ENCODE peak calls at places on chromosomes 11 and 22, in six cellular contexts. O is Calu3; W is CD4-positive, alpha-beta T cell; J is left ventricle myocardium inferior; H is heart right ventricle; F is AG04450. S is an unnamed sample.

GRCh38 chr11:44340656-44341055 is 30.7 kb upstream of the ALX4 start:
- DNase-seq in O (no peak), W (no peak), J (no peak), H (no peak), F (no peak), S (no peak)

GRCh38 chr11:46296520-46297448 is 19.3 kb downstream of the CREB3L1 start:
- DNase-seq in O (peak; percentile 64), W (no peak), J (peak; percentile 57), H (peak; percentile 61), F (peak; percentile 92), S (no peak)

GRCh38 chr11:19258651-19259230 is 18.0 kb upstream of the E2F8 start:
- DNase-seq in O (no peak), W (no peak), J (no peak), H (no peak), F (no peak), S (no peak)

GRCh38 chr22:23054531-23055257 is 15.6 kb upstream of the GNAZ start:
- DNase-seq in O (no peak), W (no peak), J (no peak), H (no peak), F (no peak), S (no peak)

GRCh38 chr11:16606784-16607674 is 131.4 kb upstream of the C11orf58 start:
- DNase-seq in O (peak; percentile 62), W (no peak), J (peak; percentile 68), H (peak; percentile 70), F (no peak), S (no peak)

GRCh38 chr11:8201524-8202365 is 32.9 kb upstream of the RIC3 start:
- DNase-seq in O (no peak), W (no peak), J (no peak), H (no peak), F (no peak), S (no peak)

GRCh38 chr11:126355926-126356897 is 726 bp downstream of the ST3GAL4 start:
- DNase-seq in O (no peak), W (no peak), J (peak; percentile 55), H (no peak), F (no peak), S (no peak)

GRCh38 chr11:130162733-130163132 is 3.2 kb downstream of the ST14 start:
- DNase-seq in O (no peak), W (no peak), J (no peak), H (no peak), F (no peak), S (no peak)

GRCh38 chr11:27020736-27021135 is 19.9 kb upstream of the BBOX1 start:
- DNase-seq in O (no peak), W (no peak), J (no peak), H (no peak), F (no peak), S (peak; percentile 6)

GRCh38 chr11:62923634-62924411 is 2.7 kb upstream of the CHRM1 start:
- DNase-seq in O (peak; percentile 17), W (no peak), J (no peak), H (no peak), F (no peak), S (no peak)

GRCh38 chr11:26276798-26277424 is 55.0 kb upstream of the ANO3 start:
- DNase-seq in O (peak; percentile 63), W (peak; percentile 16), J (peak; percentile 20), H (peak; percentile 28), F (peak; percentile 20), S (peak; percentile 40)

GRCh38 chr11:563066-563811 is 2.5 kb downstream of the RASSF7 start:
- DNase-seq in O (no peak), W (no peak), J (no peak), H (no peak), F (no peak), S (no peak)

GRCh38 chr11:78419327-78419726 is 1.7 kb upstream of the GAB2 start:
- DNase-seq in O (no peak), W (no peak), J (peak; percentile 29), H (peak; percentile 44), F (peak; percentile 96), S (no peak)

GRCh38 chr11:42802211-42802918 is 509.4 kb upstream of the API5 start:
- DNase-seq in O (no peak), W (no peak), J (no peak), H (no peak), F (no peak), S (no peak)

GRCh38 chr11:27839226-27839913 is 139.1 kb upstream of the BDNF start:
- DNase-seq in O (no peak), W (no peak), J (no peak), H (no peak), F (no peak), S (no peak)

GRCh38 chr11:67656278-67656922 is 5.9 kb upstream of the ACY3 start:
- DNase-seq in O (no peak), W (no peak), J (no peak), H (no peak), F (no peak), S (no peak)

GRCh38 chr11:46977038-46977818 is 40.7 kb downstream of the CSTPP1 start:
- DNase-seq in O (no peak), W (no peak), J (no peak), H (peak; percentile 6), F (no peak), S (no peak)

GRCh38 chr11:5608778-5609177 is 12.3 kb downstream of the TRIM6 start:
- DNase-seq in O (no peak), W (no peak), J (no peak), H (no peak), F (no peak), S (no peak)

GRCh38 chr11:76744186-76745058 is 38.7 kb upstream of the TSKU start:
- DNase-seq in O (no peak), W (no peak), J (no peak), H (no peak), F (no peak), S (no peak)

GRCh38 chr22:42328130-42328821 is 57.8 kb upstream of the TCF20 start:
- DNase-seq in O (no peak), W (no peak), J (no peak), H (no peak), F (no peak), S (no peak)

GRCh38 chr11:80632691-80633090 is 1191.9 kb upstream of the TENM4 start:
- DNase-seq in O (no peak), W (no peak), J (no peak), H (no peak), F (no peak), S (no peak)

GRCh38 chr11:80638296-80638695 is 1197.5 kb upstream of the TENM4 start:
- DNase-seq in O (no peak), W (no peak), J (no peak), H (no peak), F (no peak), S (no peak)

GRCh38 chr11:80632156-80632555 is 1191.3 kb upstream of the TENM4 start:
- DNase-seq in O (no peak), W (no peak), J (no peak), H (no peak), F (no peak), S (no peak)

GRCh38 chr11:80637011-80637410 is 1196.2 kb upstream of the TENM4 start:
- DNase-seq in O (no peak), W (no peak), J (no peak), H (no peak), F (no peak), S (no peak)
- TF ChIP-seq CTCF in O (no peak), W (no peak), J (no peak), H (no peak), F (no peak), S (no peak)

GRCh38 chr22:37676691-37677627 is 1.5 kb downstream of the LGALS1 start:
- DNase-seq in O (peak; percentile 92), W (peak; percentile 95), J (peak; percentile 84), H (peak; percentile 89), F (peak; percentile 96), S (no peak)

GRCh38 chr22:37672920-37673453 is 2.4 kb upstream of the LGALS1 start:
- DNase-seq in O (no peak), W (no peak), J (no peak), H (no peak), F (no peak), S (no peak)

GRCh38 chr22:37674951-37675929 is at the start of gene LGALS1:
- DNase-seq in O (peak; percentile 92), W (peak; percentile 56), J (peak; percentile 98), H (peak; percentile 99), F (peak; percentile 98), S (no peak)

GRCh38 chr22:37675930-37676571 is 615 bp downstream of the LGALS1 start:
- DNase-seq in O (peak; percentile 46), W (no peak), J (peak; percentile 68), H (peak; percentile 70), F (no peak), S (no peak)

DNA sequence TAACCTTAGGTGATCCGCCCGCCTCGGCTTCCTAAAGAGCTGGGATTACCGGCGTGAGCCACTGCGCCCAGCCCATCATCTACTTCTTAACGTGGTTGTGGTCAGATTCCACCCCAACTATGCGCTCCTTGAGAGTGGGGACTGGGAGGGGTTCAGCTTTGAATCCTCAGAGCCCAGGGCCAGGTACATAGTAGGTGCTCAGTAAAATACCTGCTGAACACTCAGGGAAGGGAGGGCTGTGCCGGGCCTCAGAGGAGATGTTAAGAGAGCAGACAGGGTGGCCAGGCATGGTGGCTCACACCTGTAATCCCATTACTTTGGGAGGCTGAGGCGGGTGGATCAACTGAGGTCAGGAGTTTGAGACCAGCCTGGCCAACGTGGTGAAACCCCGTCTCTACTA is 1.2 kb upstream of the LGALS1 start:
- DNase-seq in O (no peak), W (no peak), J (no peak), H (no peak), F (no peak), S (no peak)
- TF ChIP-seq CTCF in O (no peak), W (no peak), J (no peak), H (no peak), F (no peak), S (no peak)

GRCh38 chr11:2120359-2121100 is 18.7 kb downstream of the IGF2 start:
- DNase-seq in O (no peak), W (no peak), J (no peak), H (no peak), F (no peak), S (no peak)
- TF ChIP-seq CTCF in O (no peak), W (no peak), J (no peak), H (no peak), F (no peak), S (no peak)

GRCh38 chr11:123180574-123180973 is 14.5 kb downstream of the CLMP start:
- DNase-seq in O (no peak), W (no peak), J (no peak), H (no peak), F (no peak), S (no peak)

GRCh38 chr11:123182101-123182500 is 12.9 kb downstream of the CLMP start:
- DNase-seq in O (no peak), W (no peak), J (no peak), H (no peak), F (no peak), S (no peak)

GRCh38 chr11:123181075-123181474 is 14.0 kb downstream of the CLMP start:
- DNase-seq in O (no peak), W (no peak), J (no peak), H (no peak), F (no peak), S (no peak)

GRCh38 chr11:123179571-123179970 is 15.5 kb downstream of the CLMP start:
- DNase-seq in O (no peak), W (no peak), J (no peak), H (no peak), F (no peak), S (no peak)

GRCh38 chr11:123180166-123180565 is 14.9 kb downstream of the CLMP start:
- DNase-seq in O (no peak), W (no peak), J (no peak), H (no peak), F (no peak), S (no peak)
- TF ChIP-seq CTCF in O (no peak), W (no peak), J (no peak), H (no peak), F (no peak), S (no peak)

S was measured in LNCaP clone FGC.